ENCODE peak calls at places on chromosomes 16 and 17, in ten cellular contexts. One of them, this sample, is unnamed.

GRCh38 chr16:10172848-10173655 is 9.2 kb downstream of the GRIN2A start:
- DNase-seq in heart right ventricle: no peak
- DNase-seq in MCF 10A: peak; percentile 43
- DNase-seq in tibial nerve: no peak
- DNase-seq in astrocyte of the spinal cord: peak; percentile 82
- DNase-seq in cardiac muscle cell: no peak
- DNase-seq in natural killer cell: no peak
- DNase-seq in nephron progenitor cell: no peak
- DNase-seq in DND-41: no peak
- DNase-seq in ascending aorta: no peak
- DNase-seq in this sample: no peak

GRCh38 chr16:52364500-52364899 is 182.4 kb downstream of the TOX3 start:
- DNase-seq in heart right ventricle: no peak
- DNase-seq in MCF 10A: no peak
- DNase-seq in tibial nerve: no peak
- DNase-seq in astrocyte of the spinal cord: no peak
- DNase-seq in cardiac muscle cell: no peak
- DNase-seq in natural killer cell: no peak
- DNase-seq in nephron progenitor cell: no peak
- DNase-seq in DND-41: no peak
- DNase-seq in ascending aorta: no peak
- DNase-seq in this sample: no peak

GRCh38 chr16:89581045-89581695 is 5.6 kb downstream of the CPNE7 start:
- DNase-seq in heart right ventricle: no peak
- DNase-seq in MCF 10A: peak; percentile 66
- DNase-seq in tibial nerve: no peak
- DNase-seq in astrocyte of the spinal cord: peak; percentile 98
- DNase-seq in cardiac muscle cell: peak; percentile 97
- DNase-seq in natural killer cell: no peak
- DNase-seq in nephron progenitor cell: no peak
- DNase-seq in DND-41: no peak
- DNase-seq in ascending aorta: no peak
- DNase-seq in this sample: no peak

GRCh38 chr17:74544991-74545441 is 899 bp downstream of the CD300C start:
- DNase-seq in heart right ventricle: no peak
- DNase-seq in MCF 10A: no peak
- DNase-seq in tibial nerve: no peak
- DNase-seq in astrocyte of the spinal cord: no peak
- DNase-seq in cardiac muscle cell: no peak
- DNase-seq in natural killer cell: no peak
- DNase-seq in nephron progenitor cell: no peak
- DNase-seq in DND-41: no peak
- DNase-seq in ascending aorta: no peak
- DNase-seq in this sample: no peak

GRCh38 chr16:88298882-88299745 is 83.6 kb upstream of the ZNF469 start:
- DNase-seq in heart right ventricle: no peak
- DNase-seq in MCF 10A: no peak
- DNase-seq in tibial nerve: no peak
- DNase-seq in astrocyte of the spinal cord: peak; percentile 31
- DNase-seq in cardiac muscle cell: no peak
- DNase-seq in natural killer cell: no peak
- DNase-seq in nephron progenitor cell: no peak
- DNase-seq in DND-41: peak; percentile 9
- DNase-seq in ascending aorta: no peak
- DNase-seq in this sample: no peak

GRCh38 chr17:69967910-69968411 is 107.1 kb upstream of the KCNJ16 start:
- DNase-seq in heart right ventricle: no peak
- DNase-seq in MCF 10A: no peak
- DNase-seq in tibial nerve: no peak
- DNase-seq in astrocyte of the spinal cord: peak; percentile 99
- DNase-seq in cardiac muscle cell: peak; percentile 3
- DNase-seq in natural killer cell: no peak
- DNase-seq in nephron progenitor cell: no peak
- DNase-seq in DND-41: no peak
- DNase-seq in ascending aorta: no peak
- DNase-seq in this sample: no peak

GRCh38 chr17:65287040-65287439 is 149.9 kb downstream of the RGS9 start:
- DNase-seq in heart right ventricle: no peak
- DNase-seq in MCF 10A: no peak
- DNase-seq in tibial nerve: no peak
- DNase-seq in astrocyte of the spinal cord: peak; percentile 79
- DNase-seq in cardiac muscle cell: peak; percentile 60
- DNase-seq in natural killer cell: no peak
- DNase-seq in nephron progenitor cell: no peak
- DNase-seq in DND-41: no peak
- DNase-seq in ascending aorta: no peak
- DNase-seq in this sample: no peak

GRCh38 chr16:50631249-50631984 is 49.7 kb downstream of the SNX20 start:
- DNase-seq in heart right ventricle: no peak
- DNase-seq in MCF 10A: no peak
- DNase-seq in tibial nerve: no peak
- DNase-seq in astrocyte of the spinal cord: no peak
- DNase-seq in cardiac muscle cell: no peak
- DNase-seq in natural killer cell: no peak
- DNase-seq in nephron progenitor cell: no peak
- DNase-seq in DND-41: no peak
- DNase-seq in ascending aorta: no peak
- DNase-seq in this sample: no peak

GRCh38 chr16:66275795-66276428 is 90.6 kb upstream of the CDH5 start:
- DNase-seq in heart right ventricle: no peak
- DNase-seq in MCF 10A: peak; percentile 78
- DNase-seq in tibial nerve: peak; percentile 33
- DNase-seq in astrocyte of the spinal cord: peak; percentile 77
- DNase-seq in cardiac muscle cell: peak; percentile 87
- DNase-seq in natural killer cell: no peak
- DNase-seq in nephron progenitor cell: peak; percentile 47
- DNase-seq in DND-41: peak; percentile 49
- DNase-seq in ascending aorta: no peak
- DNase-seq in this sample: no peak

GRCh38 chr16:66273036-66273435 is 93.5 kb upstream of the CDH5 start:
- DNase-seq in heart right ventricle: no peak
- DNase-seq in MCF 10A: no peak
- DNase-seq in tibial nerve: no peak
- DNase-seq in astrocyte of the spinal cord: no peak
- DNase-seq in cardiac muscle cell: no peak
- DNase-seq in natural killer cell: no peak
- DNase-seq in nephron progenitor cell: no peak
- DNase-seq in DND-41: no peak
- DNase-seq in ascending aorta: no peak
- DNase-seq in this sample: no peak

GRCh38 chr16:66272461-66272860 is 94.0 kb upstream of the CDH5 start:
- DNase-seq in heart right ventricle: no peak
- DNase-seq in MCF 10A: no peak
- DNase-seq in tibial nerve: no peak
- DNase-seq in astrocyte of the spinal cord: no peak
- DNase-seq in cardiac muscle cell: no peak
- DNase-seq in natural killer cell: no peak
- DNase-seq in nephron progenitor cell: no peak
- DNase-seq in DND-41: no peak
- DNase-seq in ascending aorta: no peak
- DNase-seq in this sample: no peak

GRCh38 chr16:66274335-66275110 is 92.0 kb upstream of the CDH5 start:
- DNase-seq in heart right ventricle: no peak
- DNase-seq in MCF 10A: peak; percentile 51
- DNase-seq in tibial nerve: no peak
- DNase-seq in astrocyte of the spinal cord: peak; percentile 30
- DNase-seq in cardiac muscle cell: peak; percentile 71
- DNase-seq in natural killer cell: no peak
- DNase-seq in nephron progenitor cell: no peak
- DNase-seq in DND-41: no peak
- DNase-seq in ascending aorta: no peak
- DNase-seq in this sample: no peak

DNA sequence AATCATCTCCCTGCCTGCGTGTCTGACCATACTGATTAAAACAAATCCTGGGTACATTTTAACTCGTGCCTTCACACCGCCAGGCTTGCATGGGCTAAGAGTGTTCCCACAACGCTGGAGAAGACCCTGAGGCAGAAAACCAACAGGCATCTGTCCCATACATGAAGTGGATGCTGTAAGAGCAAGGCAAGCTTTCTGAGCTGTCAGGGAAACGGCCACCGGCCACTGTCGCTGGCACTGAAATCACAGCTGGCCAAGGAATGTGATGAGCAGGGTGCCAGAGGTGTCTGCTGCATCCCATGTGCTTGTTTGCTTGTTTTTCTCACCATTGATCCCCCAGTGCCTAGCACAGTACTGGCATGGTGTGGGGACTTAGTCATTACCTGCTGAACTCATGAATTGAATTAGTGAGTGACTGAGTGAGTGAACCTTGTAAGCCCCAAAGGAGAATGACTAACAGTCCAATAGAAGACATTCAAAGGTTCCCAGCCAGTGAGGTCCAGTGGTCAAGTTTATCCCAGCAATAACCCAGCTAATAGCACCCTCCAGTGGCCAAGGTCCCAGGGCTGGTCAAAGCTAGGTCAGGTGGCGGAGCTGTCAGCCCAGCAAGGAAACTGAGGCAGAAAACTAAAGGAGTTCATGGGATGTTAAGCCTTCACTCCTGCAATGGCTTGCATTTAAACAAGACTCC is 92.7 kb upstream of the CDH5 start:
- DNase-seq in heart right ventricle: no peak
- DNase-seq in MCF 10A: peak; percentile 43
- DNase-seq in tibial nerve: peak; percentile 29
- DNase-seq in astrocyte of the spinal cord: peak; percentile 45
- DNase-seq in cardiac muscle cell: peak; percentile 52
- DNase-seq in natural killer cell: no peak
- DNase-seq in nephron progenitor cell: no peak
- DNase-seq in DND-41: no peak
- DNase-seq in ascending aorta: no peak
- DNase-seq in this sample: no peak
- TF ChIP-seq CTCF in heart right ventricle: no peak
- TF ChIP-seq CTCF in MCF 10A: no peak
- TF ChIP-seq CTCF in tibial nerve: peak; percentile 22
- TF ChIP-seq CTCF in astrocyte of the spinal cord: peak; percentile 55
- TF ChIP-seq CTCF in cardiac muscle cell: peak; percentile 47
- TF ChIP-seq CTCF in natural killer cell: no peak
- TF ChIP-seq CTCF in nephron progenitor cell: no peak
- TF ChIP-seq CTCF in DND-41: no peak
- TF ChIP-seq CTCF in ascending aorta: no peak
- TF ChIP-seq CTCF in this sample: no peak

GRCh38 chr17:81822996-81823799 is 9.9 kb downstream of the MCRIP1 start:
- DNase-seq in heart right ventricle: no peak
- DNase-seq in MCF 10A: no peak
- DNase-seq in tibial nerve: no peak
- DNase-seq in astrocyte of the spinal cord: no peak
- DNase-seq in cardiac muscle cell: no peak
- DNase-seq in natural killer cell: no peak
- DNase-seq in nephron progenitor cell: no peak
- DNase-seq in DND-41: no peak
- DNase-seq in ascending aorta: no peak
- DNase-seq in this sample: no peak

GRCh38 chr17:81823800-81824550 is 9.1 kb downstream of the MCRIP1 start:
- DNase-seq in heart right ventricle: no peak
- DNase-seq in MCF 10A: no peak
- DNase-seq in tibial nerve: no peak
- DNase-seq in astrocyte of the spinal cord: no peak
- DNase-seq in cardiac muscle cell: no peak
- DNase-seq in natural killer cell: no peak
- DNase-seq in nephron progenitor cell: no peak
- DNase-seq in DND-41: no peak
- DNase-seq in ascending aorta: no peak
- DNase-seq in this sample: no peak

GRCh38 chr17:81828656-81829055 is 4.4 kb downstream of the MCRIP1 start:
- DNase-seq in heart right ventricle: no peak
- DNase-seq in MCF 10A: no peak
- DNase-seq in tibial nerve: no peak
- DNase-seq in astrocyte of the spinal cord: no peak
- DNase-seq in cardiac muscle cell: no peak
- DNase-seq in natural killer cell: no peak
- DNase-seq in nephron progenitor cell: no peak
- DNase-seq in DND-41: no peak
- DNase-seq in ascending aorta: no peak
- DNase-seq in this sample: no peak

GRCh38 chr17:81824595-81824994 is 8.5 kb downstream of the MCRIP1 start:
- DNase-seq in heart right ventricle: no peak
- DNase-seq in MCF 10A: no peak
- DNase-seq in tibial nerve: no peak
- DNase-seq in astrocyte of the spinal cord: no peak
- DNase-seq in cardiac muscle cell: no peak
- DNase-seq in natural killer cell: no peak
- DNase-seq in nephron progenitor cell: no peak
- DNase-seq in DND-41: no peak
- DNase-seq in ascending aorta: no peak
- DNase-seq in this sample: no peak

DNA sequence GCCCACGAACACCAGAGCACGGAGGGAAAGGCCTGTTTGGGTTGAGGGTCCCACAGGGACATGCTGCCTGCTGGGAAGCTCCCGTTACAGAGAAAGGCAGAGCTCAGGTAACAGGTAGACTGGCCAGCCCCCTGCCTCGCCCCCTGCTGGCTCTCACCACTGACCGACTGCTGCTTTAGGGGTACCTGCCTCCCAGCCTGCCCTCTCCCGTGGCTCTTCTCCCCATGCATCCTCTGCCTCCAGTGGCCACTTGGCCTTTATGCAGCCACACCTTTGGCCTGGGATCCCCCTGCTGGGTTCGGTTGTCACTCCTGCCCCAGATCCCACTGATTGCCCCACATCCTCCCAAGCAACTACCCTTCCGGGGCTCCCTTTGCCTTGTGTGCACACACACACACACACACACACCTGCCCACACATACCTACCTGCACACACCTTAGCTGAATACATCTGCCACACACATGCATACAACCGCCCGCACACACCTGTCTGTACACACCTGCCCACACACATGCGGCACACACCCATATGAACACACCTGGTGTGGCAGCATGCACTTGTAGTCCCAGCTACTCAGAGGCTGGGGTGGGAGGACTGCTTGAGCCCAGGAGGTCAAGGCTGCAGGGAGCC is 7.1 kb downstream of the MCRIP1 start:
- DNase-seq in heart right ventricle: no peak
- DNase-seq in MCF 10A: no peak
- DNase-seq in tibial nerve: no peak
- DNase-seq in astrocyte of the spinal cord: no peak
- DNase-seq in cardiac muscle cell: no peak
- DNase-seq in natural killer cell: no peak
- DNase-seq in nephron progenitor cell: no peak
- DNase-seq in DND-41: no peak
- DNase-seq in ascending aorta: no peak
- DNase-seq in this sample: no peak
- TF ChIP-seq CTCF in heart right ventricle: no peak
- TF ChIP-seq CTCF in MCF 10A: no peak
- TF ChIP-seq CTCF in tibial nerve: no peak
- TF ChIP-seq CTCF in astrocyte of the spinal cord: no peak
- TF ChIP-seq CTCF in cardiac muscle cell: no peak
- TF ChIP-seq CTCF in natural killer cell: no peak
- TF ChIP-seq CTCF in nephron progenitor cell: no peak
- TF ChIP-seq CTCF in DND-41: peak; percentile 10
- TF ChIP-seq CTCF in ascending aorta: no peak
- TF ChIP-seq CTCF in this sample: no peak

GRCh38 chr17:29205047-29205446 is 24.8 kb upstream of the MYO18A start:
- DNase-seq in heart right ventricle: peak; percentile 11
- DNase-seq in MCF 10A: no peak
- DNase-seq in tibial nerve: no peak
- DNase-seq in astrocyte of the spinal cord: no peak
- DNase-seq in cardiac muscle cell: peak; percentile 57
- DNase-seq in natural killer cell: no peak
- DNase-seq in nephron progenitor cell: no peak
- DNase-seq in DND-41: no peak
- DNase-seq in ascending aorta: no peak
- DNase-seq in this sample: no peak
- TF ChIP-seq CTCF in heart right ventricle: no peak
- TF ChIP-seq CTCF in MCF 10A: no peak
- TF ChIP-seq CTCF in tibial nerve: no peak
- TF ChIP-seq CTCF in astrocyte of the spinal cord: no peak
- TF ChIP-seq CTCF in cardiac muscle cell: no peak
- TF ChIP-seq CTCF in natural killer cell: no peak
- TF ChIP-seq CTCF in nephron progenitor cell: no peak
- TF ChIP-seq CTCF in DND-41: no peak
- TF ChIP-seq CTCF in ascending aorta: no peak
- TF ChIP-seq CTCF in this sample: no peak

GRCh38 chr17:31549525-31550388 is 158.3 kb downstream of the RAB11FIP4 start:
- DNase-seq in heart right ventricle: peak; percentile 91
- DNase-seq in MCF 10A: peak; percentile 88
- DNase-seq in tibial nerve: peak; percentile 89
- DNase-seq in astrocyte of the spinal cord: peak; percentile 93
- DNase-seq in cardiac muscle cell: peak; percentile 95
- DNase-seq in natural killer cell: peak; percentile 83
- DNase-seq in nephron progenitor cell: peak; percentile 94
- DNase-seq in DND-41: peak; percentile 91
- DNase-seq in ascending aorta: peak; percentile 73
- DNase-seq in this sample: peak; percentile 90

GRCh38 chr17:31549121-31549524 is 157.6 kb downstream of the RAB11FIP4 start:
- DNase-seq in heart right ventricle: no peak
- DNase-seq in MCF 10A: peak; percentile 26
- DNase-seq in tibial nerve: no peak
- DNase-seq in astrocyte of the spinal cord: no peak
- DNase-seq in cardiac muscle cell: no peak
- DNase-seq in natural killer cell: no peak
- DNase-seq in nephron progenitor cell: no peak
- DNase-seq in DND-41: peak; percentile 58
- DNase-seq in ascending aorta: no peak
- DNase-seq in this sample: no peak

GRCh38 chr17:31548709-31549108 is 157.2 kb downstream of the RAB11FIP4 start:
- DNase-seq in heart right ventricle: no peak
- DNase-seq in MCF 10A: no peak
- DNase-seq in tibial nerve: no peak
- DNase-seq in astrocyte of the spinal cord: no peak
- DNase-seq in cardiac muscle cell: no peak
- DNase-seq in natural killer cell: no peak
- DNase-seq in nephron progenitor cell: no peak
- DNase-seq in DND-41: peak; percentile 14
- DNase-seq in ascending aorta: no peak
- DNase-seq in this sample: no peak

GRCh38 chr17:31552568-31552967 is 161.1 kb downstream of the RAB11FIP4 start:
- DNase-seq in heart right ventricle: no peak
- DNase-seq in MCF 10A: no peak
- DNase-seq in tibial nerve: no peak
- DNase-seq in astrocyte of the spinal cord: no peak
- DNase-seq in cardiac muscle cell: no peak
- DNase-seq in natural killer cell: no peak
- DNase-seq in nephron progenitor cell: no peak
- DNase-seq in DND-41: no peak
- DNase-seq in ascending aorta: no peak
- DNase-seq in this sample: no peak

GRCh38 chr17:31550389-31551056 is 159.0 kb downstream of the RAB11FIP4 start:
- DNase-seq in heart right ventricle: no peak
- DNase-seq in MCF 10A: no peak
- DNase-seq in tibial nerve: no peak
- DNase-seq in astrocyte of the spinal cord: peak; percentile 42
- DNase-seq in cardiac muscle cell: peak; percentile 41
- DNase-seq in natural killer cell: peak; percentile 24
- DNase-seq in nephron progenitor cell: no peak
- DNase-seq in DND-41: no peak
- DNase-seq in ascending aorta: no peak
- DNase-seq in this sample: no peak
- TF ChIP-seq CTCF in heart right ventricle: no peak
- TF ChIP-seq CTCF in MCF 10A: no peak
- TF ChIP-seq CTCF in tibial nerve: no peak
- TF ChIP-seq CTCF in astrocyte of the spinal cord: no peak
- TF ChIP-seq CTCF in cardiac muscle cell: no peak
- TF ChIP-seq CTCF in natural killer cell: no peak
- TF ChIP-seq CTCF in nephron progenitor cell: no peak
- TF ChIP-seq CTCF in DND-41: no peak
- TF ChIP-seq CTCF in ascending aorta: no peak
- TF ChIP-seq CTCF in this sample: no peak